ENCODE peak calls at places on chromosomes 12 and 14, in five cellular contexts. G is A673, B is left ventricle myocardium inferior, N is prostate gland, X is IMR-90. K is an unnamed sample.
A peak's percentile ranks its signal among the peaks of the same experiment; 100 is the strongest.

GRCh38 chr12:45050751-45051489 is at the start of gene DBX2:
- DNase-seq in G (peak; percentile 73), B (no peak), N (no peak), X (no peak), K (no peak)

GRCh38 chr14:71586131-71586893 is 345.9 kb upstream of the RGS6 start:
- DNase-seq in G (peak; percentile 75), B (no peak), N (no peak), X (peak; percentile 59), K (no peak)

GRCh38 chr12:132422057-132423043 is 67.6 kb upstream of the FBRSL1 start:
- DNase-seq in G (peak; percentile 32), B (no peak), N (no peak), X (peak; percentile 42), K (no peak)

GRCh38 chr12:42059127-42059526 is 85.5 kb downstream of the GXYLT1 start:
- DNase-seq in G (no peak), B (no peak), N (no peak), X (no peak), K (no peak)

GRCh38 chr12:2892246-2892645 is 1.6 kb downstream of the TULP3 start:
- DNase-seq in G (no peak), B (no peak), N (no peak), X (no peak), K (no peak)

GRCh38 chr12:101009274-101009673 is 200.8 kb downstream of the SLC5A8 start:
- DNase-seq in G (no peak), B (no peak), N (no peak), X (no peak), K (no peak)

GRCh38 chr14:55835985-55836384 is 256.0 kb downstream of the KTN1 start:
- DNase-seq in G (no peak), B (no peak), N (no peak), X (no peak), K (no peak)

GRCh38 chr12:6375269-6376078 is at the start of gene SCNN1A:
- DNase-seq in G (no peak), B (no peak), N (peak; percentile 77), X (no peak), K (no peak)

GRCh38 chr14:32813401-32813800 is 125.3 kb upstream of the NPAS3 start:
- DNase-seq in G (peak; percentile 30), B (no peak), N (no peak), X (no peak), K (no peak)

GRCh38 chr12:115722181-115722580 is 555.3 kb downstream of the MED13L start:
- DNase-seq in G (no peak), B (no peak), N (no peak), X (no peak), K (no peak)

GRCh38 chr12:26298785-26299621 is 103.6 kb downstream of the SSPN start:
- DNase-seq in G (peak; percentile 74), B (no peak), N (no peak), X (peak; percentile 83), K (no peak)

GRCh38 chr12:113285679-113286645 is 48.9 kb downstream of the SLC8B1 start:
- DNase-seq in G (no peak), B (no peak), N (no peak), X (no peak), K (no peak)

GRCh38 chr14:106845286-106846087 is 1319.1 kb downstream of the TMEM121 start:
- DNase-seq in G (no peak), B (no peak), N (peak; percentile 60), X (no peak), K (peak; percentile 21)

GRCh38 chr14:39430762-39431415 is 1.3 kb downstream of the FBXO33 start:
- DNase-seq in G (peak; percentile 25), B (no peak), N (no peak), X (peak; percentile 13), K (no peak)

GRCh38 chr14:29548948-29549370 is 378.7 kb downstream of the PRKD1 start:
- DNase-seq in G (peak; percentile 78), B (no peak), N (peak; percentile 18), X (peak; percentile 77), K (no peak)

GRCh38 chr12:93968518-93968917 is 179.9 kb upstream of the PLXNC1 start:
- DNase-seq in G (no peak), B (no peak), N (no peak), X (no peak), K (no peak)

GRCh38 chr14:33682746-33683145 is 268.1 kb downstream of the EGLN3 start:
- DNase-seq in G (no peak), B (peak; percentile 63), N (no peak), X (peak; percentile 40), K (no peak)

GRCh38 chr12:114013601-114014345 is 47.6 kb upstream of the RBM19 start:
- DNase-seq in G (peak; percentile 37), B (no peak), N (peak; percentile 20), X (peak; percentile 37), K (no peak)

GRCh38 chr12:106051853-106052531 is 86.8 kb downstream of the NUAK1 start:
- DNase-seq in G (peak; percentile 29), B (no peak), N (no peak), X (peak; percentile 34), K (no peak)

GRCh38 chr14:100640481-100641273 is 53.5 kb upstream of the BEGAIN start:
- DNase-seq in G (no peak), B (no peak), N (no peak), X (peak; percentile 28), K (peak; percentile 74)

GRCh38 chr14:101845896-101846295 is 84.4 kb downstream of the PPP2R5C start:
- DNase-seq in G (no peak), B (no peak), N (no peak), X (no peak), K (no peak)

GRCh38 chr12:42119085-42119633 is 25.5 kb downstream of the GXYLT1 start:
- DNase-seq in G (no peak), B (no peak), N (no peak), X (peak; percentile 97), K (no peak)

GRCh38 chr12:113973109-113973904 is 7.2 kb upstream of the RBM19 start:
- DNase-seq in G (no peak), B (no peak), N (no peak), X (no peak), K (no peak)

GRCh38 chr12:13179159-13180074 is 17.1 kb upstream of the EMP1 start:
- DNase-seq in G (peak; percentile 88), B (peak; percentile 41), N (peak; percentile 12), X (peak; percentile 37), K (peak; percentile 68)

GRCh38 chr14:94864421-94865195 is 94.7 kb upstream of the GSC start:
- DNase-seq in G (no peak), B (no peak), N (no peak), X (no peak), K (no peak)

GRCh38 chr14:102140027-102140749 is 491 bp downstream of the WDR20 start:
- DNase-seq in G (peak; percentile 24), B (peak; percentile 23), N (peak; percentile 35), X (no peak), K (peak; percentile 5)

GRCh38 chr12:94140556-94140955 is 7.8 kb upstream of the PLXNC1 start:
- DNase-seq in G (no peak), B (no peak), N (no peak), X (peak; percentile 10), K (peak; percentile 21)

GRCh38 chr12:57111046-57111698 is at the start of gene STAT6:
- DNase-seq in G (peak; percentile 85), B (peak; percentile 76), N (peak; percentile 84), X (peak; percentile 87), K (peak; percentile 91)

GRCh38 chr12:57110189-57111045 is 745 bp downstream of the STAT6 start:
- DNase-seq in G (peak; percentile 77), B (peak; percentile 80), N (peak; percentile 72), X (peak; percentile 37), K (peak; percentile 56)

GRCh38 chr12:57109207-57110160 is 1.7 kb downstream of the STAT6 start:
- DNase-seq in G (no peak), B (no peak), N (no peak), X (no peak), K (no peak)

GRCh38 chr12:57116580-57117281 is 5.6 kb upstream of the STAT6 start:
- DNase-seq in G (no peak), B (no peak), N (no peak), X (no peak), K (no peak)

GRCh38 chr12:57112492-57113294 is 1.5 kb upstream of the STAT6 start:
- DNase-seq in G (no peak), B (no peak), N (no peak), X (no peak), K (no peak)
- TF ChIP-seq CTCF in G (peak; percentile 93), B (peak; percentile 86), N (no peak), X (no peak), K (peak; percentile 79)

DNA sequence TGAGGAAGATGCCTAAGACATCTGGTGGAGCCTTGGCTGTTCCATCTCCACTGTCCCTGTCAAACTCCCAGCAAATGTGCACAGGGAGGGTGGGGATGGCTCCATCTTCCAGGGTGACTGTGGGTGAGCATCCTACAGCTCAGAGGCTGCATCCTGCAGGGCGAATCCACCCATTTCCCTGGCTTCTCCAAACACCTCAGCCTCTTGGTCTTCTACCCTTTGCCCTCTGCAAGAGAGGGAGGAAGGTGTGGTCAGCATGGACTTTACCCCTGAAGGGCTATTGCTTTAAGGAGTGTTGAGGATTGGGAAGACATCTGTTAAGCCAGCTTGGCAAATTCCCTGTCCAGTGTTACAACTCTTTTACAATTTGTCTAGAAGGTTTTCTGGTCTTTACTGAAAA is 23.1 kb upstream of the DGLUCY start:
- DNase-seq in G (no peak), B (no peak), N (no peak), X (no peak), K (no peak)
- H3K27me3 ChIP-seq in G (no peaks in the 10 kb centered on the region), B (no peaks in the 10 kb centered on the region), N (no peaks in the 10 kb centered on the region), X (peaks cover 19% of the 10 kb centered on the region), K (no peaks in the 10 kb centered on the region)

DNA sequence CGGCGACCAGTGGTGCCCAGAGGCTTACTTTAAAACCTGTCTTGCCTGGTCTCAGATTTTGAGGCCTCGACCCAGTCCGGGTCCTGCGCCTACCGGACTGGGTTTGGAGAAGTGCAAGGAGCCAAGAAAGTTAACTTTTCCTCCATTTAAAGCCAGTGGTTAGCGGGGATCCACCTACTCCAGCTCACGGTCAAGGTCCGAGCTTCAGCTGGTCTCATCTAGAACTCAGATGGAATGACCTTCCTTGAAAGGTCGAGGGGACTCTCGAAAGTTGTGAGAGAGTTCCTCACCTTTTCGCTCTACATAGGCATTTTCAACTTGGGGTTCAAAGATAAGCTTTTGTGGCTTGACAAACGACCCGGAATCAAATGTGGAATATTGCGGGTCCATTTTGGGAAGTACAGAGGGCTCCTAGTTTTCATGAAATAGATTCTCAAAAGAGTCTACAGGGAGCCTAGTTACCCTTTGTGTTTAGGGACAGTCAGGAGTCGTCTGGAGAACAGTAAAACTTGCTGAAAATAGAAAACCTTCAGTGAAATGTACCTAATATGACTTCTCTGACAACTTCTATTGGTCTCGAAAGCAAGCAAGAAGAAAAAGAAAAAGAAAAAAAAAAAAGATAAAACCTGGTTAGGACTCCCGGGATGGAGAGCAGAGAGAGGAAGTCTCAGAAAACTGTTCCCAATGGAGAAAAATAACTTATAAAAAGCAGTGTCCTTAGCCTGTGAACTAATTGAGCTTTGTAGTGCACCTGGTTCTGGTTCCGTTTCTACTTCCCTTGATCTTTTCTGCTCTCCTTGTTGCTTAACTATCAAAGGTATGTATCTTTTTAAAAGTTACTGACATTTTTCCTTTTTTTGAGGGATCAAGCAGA is 1.4 kb downstream of the KCNMB4 start:
- DNase-seq in G (no peak), B (no peak), N (no peak), X (peak; percentile 11), K (no peak)
- H3K27ac ChIP-seq in G (no peak overlapping the region), B (peak overlapping the region; percentile 44), N (no peak overlapping the region), X (no peak overlapping the region), K (peak overlapping the region; percentile 36)

GRCh38 chr14:67599698-67600561 is at the start of gene PIGH:
- DNase-seq in G (peak; percentile 94), B (peak; percentile 91), N (peak; percentile 82), X (peak; percentile 80), K (peak; percentile 87)
- TF ChIP-seq CTCF in G (peak; percentile 65), B (peak; percentile 70), N (peak; percentile 65), X (peak; percentile 68), K (peak; percentile 75)